ENCODE peak calls at places on chromosomes 7 and 10, in five cellular contexts. M is left ventricle myocardium inferior, P is type B pancreatic cell, U is GM23338, K is SK-N-SH. Z is an unnamed sample.

GRCh38 chr7:26550492-26550891 is 258.8 kb downstream of the SNX10 start:
- DNase-seq in M (no peak), P (no peak), U (no peak), K (no peak), Z (no peak)

GRCh38 chr10:125160856-125161569 is 650 bp upstream of the CTBP2 start:
- DNase-seq in M (peak), P (peak), U (peak), K (peak), Z (peak)

GRCh38 chr7:139896831-139897230 is 67.8 kb downstream of the TBXAS1 start:
- DNase-seq in M (no peak), P (no peak), U (no peak), K (no peak), Z (no peak)

GRCh38 chr7:147308539-147308938 is 1191.9 kb downstream of the CNTNAP2 start:
- DNase-seq in M (no peak), P (no peak), U (peak), K (no peak), Z (no peak)

GRCh38 chr7:51352174-51353145 is 35.9 kb upstream of the COBL start:
- DNase-seq in M (no peak), P (no peak), U (peak), K (no peak), Z (no peak)

GRCh38 chr10:85925201-85925750 is 441.3 kb downstream of the GRID1 start:
- DNase-seq in M (no peak), P (no peak), U (no peak), K (no peak), Z (no peak)

GRCh38 chr10:32253821-32254220 is 93.1 kb downstream of the EPC1 start:
- DNase-seq in M (no peak), P (no peak), U (no peak), K (no peak), Z (no peak)

GRCh38 chr10:85888559-85888958 is 478.0 kb downstream of the GRID1 start:
- DNase-seq in M (no peak), P (no peak), U (no peak), K (no peak), Z (no peak)

GRCh38 chr10:6298428-6298827 is 95.7 kb downstream of the PFKFB3 start:
- DNase-seq in M (no peak), P (no peak), U (no peak), K (no peak), Z (no peak)

GRCh38 chr10:47025540-47026300 is 114.5 kb downstream of the PTPN20 start:
- DNase-seq in M (peak), P (no peak), U (no peak), K (peak), Z (peak)

GRCh38 chr10:74174533-74174932 is 23.5 kb downstream of the ADK start:
- DNase-seq in M (no peak), P (no peak), U (no peak), K (no peak), Z (no peak)

GRCh38 chr7:149620961-149621360 is 123.4 kb upstream of the ZNF746 start:
- DNase-seq in M (no peak), P (no peak), U (no peak), K (no peak), Z (no peak)

GRCh38 chr10:17229967-17230682 is 2.1 kb downstream of the VIM start:
- DNase-seq in M (peak), P (peak), U (peak), K (peak), Z (peak)

GRCh38 chr10:78756604-78757442 is 311.9 kb upstream of the ZMIZ1 start:
- DNase-seq in M (peak), P (no peak), U (no peak), K (no peak), Z (peak)

GRCh38 chr10:86706401-86706841 is 38.1 kb downstream of the LDB3 start:
- DNase-seq in M (no peak), P (no peak), U (no peak), K (no peak), Z (no peak)

GRCh38 chr7:135242096-135242684 is 8.6 kb downstream of the STRA8 start:
- DNase-seq in M (no peak), P (no peak), U (no peak), K (no peak), Z (no peak)
- TF ChIP-seq CTCF in M (no peak), P (no peak), U (no peak), K (no peak), Z (no peak)

DNA sequence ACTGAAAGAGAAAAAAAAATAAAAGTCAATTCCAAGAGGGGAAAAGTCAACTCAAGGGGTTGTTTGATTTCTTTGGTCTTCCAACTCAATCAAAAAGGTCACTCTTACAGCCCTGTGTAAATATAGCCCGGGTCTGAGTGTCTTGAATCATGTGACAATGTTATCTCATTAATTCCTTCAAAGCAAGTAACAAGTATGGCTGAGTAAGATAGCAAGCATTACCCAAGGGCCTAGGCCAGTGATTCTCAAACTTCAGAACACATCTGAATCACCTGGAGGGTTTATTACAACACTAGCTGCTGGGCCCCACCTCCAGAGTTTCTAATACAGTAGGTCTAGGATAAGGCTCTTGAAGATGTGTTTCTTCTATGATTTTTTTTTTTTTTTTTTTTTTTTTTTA is 125.0 kb downstream of the PRLHR start:
- DNase-seq in M (no peak), P (no peak), U (no peak), K (no peak), Z (no peak)
- TF ChIP-seq CTCF in M (no peak), P (no peak), U (no peak), K (no peak), Z (no peak)

GRCh38 chr10:43702213-43702935 is 53.7 kb upstream of the ZNF32 start:
- DNase-seq in M (no peak), P (no peak), U (no peak), K (no peak), Z (no peak)
- TF ChIP-seq CTCF in M (no peak), P (no peak), U (no peak), K (no peak), Z (no peak)

GRCh38 chr7:99036531-99037175 is 107.3 kb downstream of the SMURF1 start:
- DNase-seq in M (no peak), P (no peak), U (peak), K (peak), Z (peak)
- TF ChIP-seq CTCF in M (peak), P (peak), U (peak), K (peak), Z (peak)

DNA sequence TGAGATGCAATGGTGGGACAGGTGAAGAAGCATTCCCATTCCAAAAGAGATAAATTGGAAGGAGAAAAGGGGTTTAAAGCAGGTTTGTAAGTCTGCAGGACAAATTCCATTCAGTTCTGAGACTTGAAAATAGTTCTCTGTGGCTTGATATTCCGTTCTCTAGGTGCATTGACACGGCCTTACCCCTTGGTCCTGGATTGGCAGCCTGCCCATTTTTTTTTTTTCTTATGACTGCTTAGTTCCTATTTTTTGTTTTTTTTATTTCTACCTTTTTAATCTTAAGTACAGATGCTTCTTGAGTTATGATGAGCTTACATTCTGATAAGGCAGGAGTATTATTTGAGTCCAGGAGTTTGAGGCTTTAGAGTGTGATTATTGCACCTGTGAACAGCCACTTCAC is 70.6 kb downstream of the MLLT10 start:
- DNase-seq in M (no peak), P (no peak), U (no peak), K (no peak), Z (no peak)
- TF ChIP-seq CTCF in M (no peak), P (no peak), U (no peak), K (no peak), Z (no peak)

DNA sequence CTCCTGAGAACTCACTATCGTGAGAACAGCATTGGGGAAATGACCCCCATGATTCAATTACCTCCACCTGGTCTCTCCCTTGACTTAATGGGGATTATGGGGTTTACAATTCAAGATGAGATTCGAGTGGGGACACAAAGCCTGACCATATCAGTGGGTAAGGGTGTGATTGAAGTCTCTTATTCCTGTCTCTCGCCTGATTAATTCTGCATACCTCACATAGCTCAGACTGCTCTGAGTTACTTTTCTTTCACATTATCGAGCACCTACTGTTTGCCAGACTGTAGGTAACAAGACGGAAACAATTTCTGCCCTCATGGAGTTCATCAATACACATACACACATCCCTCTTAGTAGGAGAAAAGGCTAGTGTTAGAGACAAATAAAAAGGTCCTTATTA is 25.0 kb downstream of the CISD1 start:
- DNase-seq in M (no peak), P (no peak), U (no peak), K (no peak), Z (no peak)
- TF ChIP-seq CTCF in M (no peak), P (no peak), U (no peak), K (no peak), Z (no peak)

DNA sequence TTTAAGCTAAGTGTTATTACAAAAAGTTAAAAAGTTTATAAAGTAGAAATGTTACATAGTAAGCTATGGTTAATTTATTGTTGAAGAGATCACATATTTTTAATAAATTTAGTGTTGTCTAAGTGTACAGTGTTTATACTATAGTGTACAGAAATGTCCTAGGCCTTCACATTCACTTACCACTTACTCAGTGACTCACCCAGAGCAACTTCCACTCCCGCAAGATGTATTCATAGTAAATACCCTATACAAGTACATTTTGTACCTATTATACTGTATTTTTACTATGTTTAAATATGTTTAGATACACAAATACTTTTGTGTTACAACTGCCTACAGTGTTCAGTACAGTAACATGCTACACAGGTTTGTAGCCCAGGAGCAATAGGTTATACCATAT is 69.2 kb downstream of the DNAJC1 start:
- DNase-seq in M (no peak), P (no peak), U (no peak), K (no peak), Z (no peak)
- TF ChIP-seq CTCF in M (no peak), P (no peak), U (no peak), K (no peak), Z (no peak)

GRCh38 chr7:90579181-90579688 is 16.9 kb upstream of the CDK14 start:
- DNase-seq in M (no peak), P (no peak), U (no peak), K (no peak), Z (no peak)
- TF ChIP-seq CTCF in M (no peak), P (no peak), U (peak), K (peak), Z (no peak)

DNA sequence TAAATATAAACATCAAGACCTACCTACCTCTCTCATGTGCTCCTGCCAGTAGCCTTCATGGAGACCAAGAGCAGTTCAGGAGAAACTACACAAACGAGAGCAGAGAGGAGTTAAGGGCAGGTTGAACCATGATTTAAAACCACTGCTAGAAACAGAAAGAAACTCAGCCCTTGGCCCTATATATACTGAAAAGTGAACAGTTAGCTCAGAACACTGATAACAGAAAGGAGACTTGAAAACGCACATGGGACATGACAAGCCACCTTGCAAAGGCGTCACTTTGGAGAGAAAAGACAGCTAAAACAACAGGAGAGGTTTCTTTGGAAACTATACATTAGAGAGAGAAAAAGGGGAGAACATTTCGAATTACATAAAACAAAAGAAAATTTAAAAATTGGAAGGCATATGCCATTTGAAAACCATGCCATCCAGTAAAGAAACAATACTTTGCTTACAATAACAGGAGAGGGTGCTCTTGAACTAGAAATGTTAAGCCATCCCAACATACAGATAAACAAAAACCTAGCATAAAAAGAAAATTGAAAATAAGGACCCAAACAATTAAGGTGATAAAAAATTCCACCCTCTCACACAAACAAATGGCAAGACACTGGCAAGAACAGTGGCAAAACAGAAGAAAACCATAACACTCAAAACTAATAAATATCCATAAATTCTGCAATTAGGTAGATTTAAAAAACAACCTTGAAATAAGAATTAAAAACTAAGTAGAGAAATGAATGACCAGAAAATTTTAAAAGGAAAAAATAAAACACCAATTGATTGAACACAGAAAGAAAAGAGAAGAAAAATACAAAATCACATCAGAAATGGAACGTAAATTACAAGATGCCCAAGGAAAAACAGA is 232.7 kb downstream of the IMMP2L start:
- DNase-seq in M (no peak), P (no peak), U (peak), K (no peak), Z (no peak)
- TF ChIP-seq CTCF in M (peak), P (no peak), U (no peak), K (peak), Z (no peak)